ENCODE peak calls at places on chromosomes 16 and 17, in four cellular contexts. L, U, I and S are unnamed samples.

GRCh38 chr16:25966172-25967097 is 274.7 kb downstream of the HS3ST4 start:
- DNase-seq in L (no peak), U (no peak), I (no peak), S (no peak)

GRCh38 chr16:22183901-22184614 is 21.8 kb downstream of the SDR42E2 start:
- DNase-seq in L (no peak), U (no peak), I (no peak), S (no peak)

GRCh38 chr16:30342751-30343490 is 12.2 kb downstream of the CD2BP2 start:
- DNase-seq in L (no peak), U (no peak), I (no peak), S (no peak)

GRCh38 chr16:55116165-55116894 is 185.7 kb downstream of the IRX5 start:
- DNase-seq in L (peak), U (no peak), I (no peak), S (no peak)

GRCh38 chr16:79257958-79258490 is 342.5 kb downstream of the MAF start:
- DNase-seq in L (no peak), U (no peak), I (no peak), S (no peak)

GRCh38 chr16:85586360-85587145 is 26.6 kb upstream of the GSE1 start:
- DNase-seq in L (peak), U (peak), I (no peak), S (no peak)

GRCh38 chr16:66366433-66367299 is at the start of gene CDH5:
- DNase-seq in L (no peak), U (peak), I (peak), S (peak)

GRCh38 chr17:47967607-47968252 is 3.2 kb upstream of the CDK5RAP3 start:
- DNase-seq in L (peak), U (no peak), I (no peak), S (no peak)

GRCh38 chr17:82064433-82065192 is 991 bp downstream of the DUS1L start:
- DNase-seq in L (no peak), U (no peak), I (no peak), S (no peak)

GRCh38 chr17:76415786-76416185 is 31.4 kb downstream of the SPHK1 start:
- DNase-seq in L (no peak), U (no peak), I (no peak), S (no peak)

GRCh38 chr17:80942360-80943345 is 49.0 kb upstream of the CHMP6 start:
- DNase-seq in L (peak), U (peak), I (peak), S (peak)
- TF ChIP-seq CTCF in L (peak), U (peak), I (no peak), S (no peak)

GRCh38 chr16:81040837-81041236 is 5.2 kb downstream of the ATMIN start:
- DNase-seq in L (no peak), U (no peak), I (no peak), S (no peak)

GRCh38 chr16:81036751-81037350 is 1.2 kb downstream of the ATMIN start:
- DNase-seq in L (no peak), U (no peak), I (no peak), S (no peak)

GRCh38 chr16:81029930-81030604 is 5.6 kb upstream of the ATMIN start:
- DNase-seq in L (no peak), U (no peak), I (no peak), S (no peak)

GRCh38 chr16:81035975-81036750 is 521 bp downstream of the ATMIN start:
- DNase-seq in L (peak), U (peak), I (peak), S (peak)

GRCh38 chr16:81035398-81035974 is at the start of gene ATMIN:
- DNase-seq in L (peak), U (peak), I (peak), S (peak)
- TF ChIP-seq POLR2A in L (peak), U (no peak), I (no peak), S (no peak)

GRCh38 chr17:77729587-77729986 is 228.9 kb upstream of the TNRC6C start:
- DNase-seq in L (no peak), U (no peak), I (no peak), S (no peak)

GRCh38 chr17:77728871-77729270 is 229.6 kb upstream of the TNRC6C start:
- DNase-seq in L (no peak), U (no peak), I (no peak), S (no peak)

GRCh38 chr17:77727216-77727615 is 231.3 kb upstream of the TNRC6C start:
- DNase-seq in L (no peak), U (no peak), I (no peak), S (no peak)

GRCh38 chr17:77726549-77726957 is 231.9 kb upstream of the TNRC6C start:
- DNase-seq in L (no peak), U (no peak), I (no peak), S (no peak)

DNA sequence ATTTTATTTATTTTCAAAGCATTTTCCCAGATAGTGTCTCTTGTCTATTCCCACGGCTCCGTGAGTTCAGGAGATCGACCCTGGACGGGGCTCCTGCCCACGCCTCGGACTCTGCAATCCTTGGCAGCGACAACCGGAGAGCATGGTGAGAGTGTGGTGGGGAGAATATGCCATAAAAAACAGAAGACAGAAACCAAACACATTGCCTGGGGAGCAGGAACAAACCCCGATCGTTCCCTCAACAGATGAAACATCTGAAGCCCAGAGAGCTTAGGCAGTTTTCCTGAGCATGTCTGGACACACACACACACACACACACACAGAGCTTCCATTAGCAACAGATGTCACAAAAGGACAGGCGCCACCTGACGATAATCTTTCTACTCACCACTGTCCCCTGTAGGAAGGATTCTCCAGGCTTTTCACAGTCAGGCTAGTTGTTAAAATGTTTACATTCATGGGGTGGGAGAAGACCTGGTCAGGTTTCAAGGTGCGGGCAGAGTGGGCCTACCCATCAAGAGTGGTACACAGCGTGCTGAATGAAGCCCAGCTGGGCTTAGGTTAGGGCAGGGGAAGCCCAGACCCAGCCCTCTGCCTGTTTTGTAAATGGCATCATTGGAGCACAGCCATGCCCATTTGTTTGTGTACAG is 230.4 kb upstream of the TNRC6C start:
- DNase-seq in L (no peak), U (no peak), I (peak), S (no peak)
- TF ChIP-seq CTCF in L (no peak), U (no peak), I (peak), S (no peak)

GRCh38 chr16:89018605-89019158 is 41.7 kb upstream of the CBFA2T3 start:
- DNase-seq in L (no peak), U (peak), I (no peak), S (no peak)
- TF ChIP-seq POLR2A in L (no peak), U (no peak), I (no peak), S (no peak)

GRCh38 chr16:12833939-12834338 is 30.3 kb upstream of the CPPED1 start:
- DNase-seq in L (no peak), U (no peak), I (no peak), S (no peak)
- TF ChIP-seq CTCF in L (no peak), U (no peak), I (no peak), S (no peak)

DNA sequence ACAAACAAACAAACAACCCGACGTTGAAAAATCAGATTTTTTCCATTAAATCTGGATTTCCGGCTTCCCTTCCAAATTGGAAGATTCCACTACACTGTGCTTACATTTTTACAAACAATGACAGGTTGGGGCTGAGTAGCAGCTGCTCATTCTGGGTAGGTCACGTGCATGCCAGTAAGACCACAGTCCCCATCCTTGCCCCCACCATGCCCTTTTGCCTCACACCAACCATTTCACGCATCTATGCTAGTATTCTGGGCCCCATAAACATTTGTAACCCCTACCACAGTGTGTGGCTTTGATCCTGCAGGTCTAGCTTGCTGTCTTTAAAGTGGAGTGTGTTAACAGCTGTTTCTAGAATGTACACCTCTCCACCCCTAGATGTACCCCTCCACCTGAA is 366.1 kb downstream of the XYLT1 start:
- DNase-seq in L (no peak), U (no peak), I (no peak), S (no peak)
- TF ChIP-seq POLR2A in L (no peak), U (no peak), I (no peak), S (no peak)

GRCh38 chr16:76243620-76244019 is 33.6 kb upstream of the CNTNAP4 start:
- DNase-seq in L (no peak), U (no peak), I (no peak), S (no peak)
- TF ChIP-seq CTCF in L (no peak), U (no peak), I (no peak), S (no peak)

GRCh38 chr17:42677921-42678781 is 1.4 kb upstream of the PLEKHH3 start:
- DNase-seq in L (peak), U (peak), I (peak), S (peak)

GRCh38 chr17:42675348-42675983 is 1.3 kb downstream of the PLEKHH3 start:
- DNase-seq in L (no peak), U (no peak), I (no peak), S (peak)

GRCh38 chr17:42677012-42677857 is 441 bp upstream of the PLEKHH3 start:
- DNase-seq in L (peak), U (peak), I (peak), S (peak)

GRCh38 chr17:42675984-42676423 is 790 bp downstream of the PLEKHH3 start:
- DNase-seq in L (peak), U (peak), I (peak), S (peak)

GRCh38 chr17:42676424-42677011 is at the start of gene PLEKHH3:
- DNase-seq in L (no peak), U (no peak), I (no peak), S (no peak)
- TF ChIP-seq POLR2A in L (no peak), U (peak), I (peak), S (peak)